ENCODE peak calls at places on chromosomes 13 and 19, in five cellular contexts. K, C, Q, E and W are unnamed samples.

GRCh38 chr13:71751074-71751473 is 115.9 kb downstream of the DACH1 start:
- DNase-seq in K (no peak), C (no peak), Q (no peak), E (no peak), W (no peak)

GRCh38 chr13:23856008-23856750 is 33.0 kb downstream of the MIPEP start:
- DNase-seq in K (no peak), C (peak; percentile 38), Q (no peak), E (no peak), W (no peak)

GRCh38 chr13:26946675-26947342 is 186.2 kb upstream of the GPR12 start:
- DNase-seq in K (peak; percentile 73), C (no peak), Q (no peak), E (peak; percentile 72), W (peak; percentile 62)

GRCh38 chr19:2610637-2611482 is 91.6 kb downstream of the GNG7 start:
- DNase-seq in K (peak; percentile 94), C (peak; percentile 92), Q (peak; percentile 94), E (peak; percentile 94), W (peak; percentile 91)

GRCh38 chr19:512548-513365 is 5.5 kb downstream of the TPGS1 start:
- DNase-seq in K (no peak), C (no peak), Q (no peak), E (no peak), W (no peak)

GRCh38 chr19:47369923-47370625 is 21.0 kb downstream of the DHX34 start:
- DNase-seq in K (peak; percentile 74), C (no peak), Q (peak; percentile 87), E (peak; percentile 84), W (peak; percentile 81)

GRCh38 chr13:76845367-76845766 is 40.8 kb downstream of the KCTD12 start:
- DNase-seq in K (no peak), C (no peak), Q (no peak), E (no peak), W (no peak)

GRCh38 chr19:896434-896833 is 3.1 kb downstream of the RNU6-9 start:
- DNase-seq in K (no peak), C (no peak), Q (no peak), E (no peak), W (no peak)

GRCh38 chr19:43532962-43533545 is at the start of gene ZNF575:
- DNase-seq in K (peak; percentile 95), C (peak; percentile 97), Q (peak; percentile 93), E (peak; percentile 92), W (peak; percentile 95)

GRCh38 chr19:40205760-40206159 is 12.4 kb downstream of the TTC9B start:
- DNase-seq in K (no peak), C (peak; percentile 41), Q (no peak), E (no peak), W (no peak)

GRCh38 chr19:35673121-35673804 is 6.9 kb downstream of the UPK1A start:
- DNase-seq in K (peak; percentile 62), C (peak; percentile 83), Q (peak; percentile 57), E (peak; percentile 88), W (peak; percentile 71)

GRCh38 chr13:95641961-95642621 is 2.4 kb downstream of the DZIP1 start:
- DNase-seq in K (peak; percentile 43), C (peak; percentile 76), Q (no peak), E (peak; percentile 80), W (peak; percentile 40)

GRCh38 chr13:80030491-80030890 is 310.4 kb downstream of the SPRY2 start:
- DNase-seq in K (no peak), C (no peak), Q (peak; percentile 7), E (no peak), W (peak; percentile 42)

GRCh38 chr19:17797397-17798201 is 2.7 kb downstream of the B3GNT3 start:
- DNase-seq in K (no peak), C (no peak), Q (no peak), E (no peak), W (no peak)

GRCh38 chr13:30870049-30870884 is 35.8 kb upstream of the MEDAG start:
- DNase-seq in K (peak; percentile 100), C (peak; percentile 96), Q (peak; percentile 57), E (peak; percentile 93), W (peak; percentile 100)

GRCh38 chr19:47618771-47619170 is 9.8 kb downstream of the BICRA start:
- DNase-seq in K (peak; percentile 43), C (no peak), Q (peak; percentile 86), E (no peak), W (peak; percentile 84)

GRCh38 chr19:49097453-49098288 is 12.4 kb downstream of the SNRNP70 start:
- DNase-seq in K (peak; percentile 72), C (peak; percentile 86), Q (peak; percentile 58), E (peak; percentile 82), W (peak; percentile 70)

GRCh38 chr13:31209172-31209818 is 9.5 kb downstream of the B3GLCT start:
- DNase-seq in K (peak; percentile 36), C (peak; percentile 39), Q (peak; percentile 26), E (peak; percentile 68), W (peak; percentile 48)

GRCh38 chr13:22235950-22236290 is 565.0 kb downstream of the FGF9 start:
- DNase-seq in K (no peak), C (peak; percentile 64), Q (no peak), E (peak; percentile 20), W (no peak)

GRCh38 chr19:10554760-10555612 is 10.8 kb downstream of the KRI1 start:
- DNase-seq in K (no peak), C (no peak), Q (no peak), E (no peak), W (no peak)

GRCh38 chr13:101919541-101920306 is 467.2 kb downstream of the ITGBL1 start:
- DNase-seq in K (peak; percentile 10), C (peak; percentile 73), Q (no peak), E (peak; percentile 48), W (peak; percentile 15)

GRCh38 chr19:19105365-19106060 is 32.8 kb downstream of the TMEM161A start:
- DNase-seq in K (no peak), C (peak; percentile 92), Q (peak; percentile 80), E (peak; percentile 60), W (peak; percentile 51)

GRCh38 chr19:35444735-35445134 is 3.3 kb upstream of the FFAR2 start:
- DNase-seq in K (no peak), C (no peak), Q (no peak), E (no peak), W (no peak)

GRCh38 chr19:27748551-27749152 is 1464.3 kb downstream of the UQCRFS1 start:
- DNase-seq in K (peak; percentile 14), C (no peak), Q (no peak), E (no peak), W (peak; percentile 12)

GRCh38 chr19:49837009-49837310 is 14.0 kb upstream of the PTOV1 start:
- DNase-seq in K (no peak), C (no peak), Q (peak; percentile 33), E (no peak), W (no peak)

GRCh38 chr19:42281175-42282035 is 12.4 kb downstream of the CIC start:
- DNase-seq in K (peak; percentile 41), C (peak; percentile 71), Q (peak; percentile 82), E (no peak), W (peak; percentile 38)

GRCh38 chr19:31548941-31549340 is 199.7 kb upstream of the TSHZ3 start:
- DNase-seq in K (peak; percentile 44), C (peak; percentile 46), Q (no peak), E (peak; percentile 74), W (peak; percentile 54)

GRCh38 chr19:7829561-7830271 is at the start of gene EVI5L:
- DNase-seq in K (peak; percentile 100), C (peak; percentile 100), Q (peak; percentile 99), E (peak; percentile 99), W (peak; percentile 100)

GRCh38 chr13:113820813-113821651 is 42.8 kb downstream of the GAS6 start:
- DNase-seq in K (peak; percentile 99), C (no peak), Q (peak; percentile 87), E (peak; percentile 93), W (peak; percentile 99)

GRCh38 chr13:67493835-67494234 is 263.7 kb upstream of the PCDH9 start:
- DNase-seq in K (no peak), C (no peak), Q (no peak), E (no peak), W (no peak)

GRCh38 chr13:75404721-75405120 is 77.2 kb downstream of the TBC1D4 start:
- DNase-seq in K (no peak), C (no peak), Q (no peak), E (no peak), W (no peak)

GRCh38 chr13:51202477-51203046 is 19.6 kb upstream of the FAM124A start:
- DNase-seq in K (no peak), C (no peak), Q (no peak), E (no peak), W (peak; percentile 47)

GRCh38 chr19:32404939-32405430 is 585 bp upstream of the DPY19L3 start:
- DNase-seq in K (peak; percentile 26), C (no peak), Q (peak; percentile 72), E (peak; percentile 68), W (peak; percentile 35)